ENCODE peak calls at places on chromosomes 6 and 20, in four cellular contexts. V is HepG2, Q is NCI-H2171, D is glutamatergic neuron. R is an unnamed sample.

GRCh38 chr20:23126281-23127061 is 40.3 kb upstream of the CD93 start:
- DNase-seq in V (no peak), Q (no peak), D (no peak), R (no peak)

GRCh38 chr6:32056254-32056653 is 18.0 kb downstream of the CYP21A2 start:
- DNase-seq in V (no peak), Q (no peak), D (no peak), R (no peak)

GRCh38 chr6:42158011-42158410 is 15.2 kb upstream of the GUCA1A start:
- DNase-seq in V (no peak), Q (no peak), D (no peak), R (no peak)

GRCh38 chr6:143015300-143015706 is 45.4 kb upstream of the AIG1 start:
- DNase-seq in V (no peak), Q (no peak), D (no peak), R (no peak)

GRCh38 chr20:24951536-24952047 is 2.5 kb downstream of the CST7 start:
- DNase-seq in V (no peak), Q (no peak), D (no peak), R (no peak)

GRCh38 chr20:61500791-61501321 is 248.8 kb downstream of the CDH4 start:
- DNase-seq in V (no peak), Q (no peak), D (no peak), R (no peak)

GRCh38 chr20:20513720-20514119 is 145.8 kb downstream of the INSM1 start:
- DNase-seq in V (no peak), Q (no peak), D (no peak), R (peak)

GRCh38 chr6:44606976-44607375 is 219.5 kb downstream of the CDC5L start:
- DNase-seq in V (no peak), Q (no peak), D (no peak), R (no peak)

GRCh38 chr6:16804007-16804303 is 42.7 kb upstream of the ATXN1 start:
- DNase-seq in V (no peak), Q (no peak), D (no peak), R (no peak)

GRCh38 chr6:43076093-43076927 is at the start of gene PTK7:
- DNase-seq in V (peak), Q (peak), D (peak), R (no peak)

GRCh38 chr20:36317675-36318074 is 11.5 kb downstream of the DLGAP4 start:
- DNase-seq in V (no peak), Q (no peak), D (no peak), R (no peak)

GRCh38 chr6:43059168-43060033 is at the start of the genes KLC4 and MRPL2:
- DNase-seq in V (peak), Q (peak), D (peak), R (peak)

GRCh38 chr6:1477432-1478090 is 88.2 kb downstream of the FOXF2 start:
- DNase-seq in V (no peak), Q (no peak), D (no peak), R (no peak)

GRCh38 chr6:148868314-148868713 is 121.5 kb downstream of the UST start:
- DNase-seq in V (no peak), Q (no peak), D (no peak), R (no peak)

GRCh38 chr6:104402572-104402971 is 457.1 kb downstream of the HACE1 start:
- DNase-seq in V (no peak), Q (no peak), D (no peak), R (no peak)

GRCh38 chr20:37245181-37245580 is 16.4 kb downstream of the GHRH start:
- DNase-seq in V (no peak), Q (no peak), D (no peak), R (no peak)

GRCh38 chr20:62535282-62535811 is 59.6 kb upstream of the GATA5 start:
- DNase-seq in V (no peak), Q (no peak), D (no peak), R (no peak)

GRCh38 chr6:48429021-48429420 is 318.0 kb upstream of the PTCHD4 start:
- DNase-seq in V (no peak), Q (no peak), D (no peak), R (no peak)

GRCh38 chr6:37033255-37033654 is 27.8 kb downstream of the FGD2 start:
- DNase-seq in V (no peak), Q (no peak), D (no peak), R (no peak)

GRCh38 chr20:1299522-1299921 is 29.4 kb downstream of the SDCBP2 start:
- DNase-seq in V (no peak), Q (no peak), D (no peak), R (no peak)

GRCh38 chr6:81565071-81565470 is 187.4 kb downstream of the TENT5A start:
- DNase-seq in V (no peak), Q (no peak), D (no peak), R (no peak)

GRCh38 chr6:50087231-50087954 is 37.7 kb upstream of the DEFB112 start:
- DNase-seq in V (peak), Q (no peak), D (no peak), R (no peak)